ENCODE peak calls at places on chromosomes 11 and 22, in six cellular contexts. D is GM12878, E is HCT116, A is IMR-90, B is K562, Q is SK-N-SH. H is an unnamed sample.

GRCh38 chr11:79311461-79311860 is 129.4 kb downstream of the TENM4 start:
- DNase-seq in D (no peak), E (no peak), A (no peak), B (no peak), Q (no peak), H (no peak)

GRCh38 chr11:61075891-61076290 is 26.4 kb upstream of the CD5 start:
- DNase-seq in D (no peak), E (no peak), A (peak), B (no peak), Q (no peak), H (peak)

GRCh38 chr22:50233223-50233622 is 11.6 kb downstream of the TUBGCP6 start:
- DNase-seq in D (no peak), E (no peak), A (no peak), B (no peak), Q (no peak), H (no peak)

GRCh38 chr11:129881570-129882170 is 13.7 kb downstream of the NFRKB start:
- DNase-seq in D (no peak), E (no peak), A (peak), B (peak), Q (peak), H (peak)

GRCh38 chr11:96199563-96200025 is 143.4 kb downstream of the MAML2 start:
- DNase-seq in D (no peak), E (no peak), A (peak), B (no peak), Q (no peak), H (no peak)

GRCh38 chr11:67278135-67278938 is 10.8 kb upstream of the ANKRD13D start:
- DNase-seq in D (no peak), E (no peak), A (no peak), B (no peak), Q (no peak), H (no peak)

GRCh38 chr11:28674432-28675076 is 566.4 kb downstream of the METTL15 start:
- DNase-seq in D (no peak), E (peak), A (peak), B (peak), Q (peak), H (peak)

GRCh38 chr22:44109417-44109816 is 71.3 kb upstream of the PARVG start:
- DNase-seq in D (no peak), E (no peak), A (no peak), B (no peak), Q (peak), H (no peak)

GRCh38 chr11:96085349-96085910 is 161.5 kb upstream of the MTMR2 start:
- DNase-seq in D (no peak), E (no peak), A (no peak), B (no peak), Q (no peak), H (no peak)

GRCh38 chr11:129696309-129696989 is 119.2 kb upstream of the TMEM45B start:
- DNase-seq in D (no peak), E (no peak), A (no peak), B (no peak), Q (no peak), H (no peak)

GRCh38 chr11:110951041-110951440 is 238.8 kb upstream of the ARHGAP20 start:
- DNase-seq in D (no peak), E (no peak), A (no peak), B (no peak), Q (no peak), H (no peak)

GRCh38 chr22:38415046-38415445 is 40.0 kb downstream of the KCNJ4 start:
- DNase-seq in D (no peak), E (no peak), A (no peak), B (no peak), Q (no peak), H (no peak)

GRCh38 chr11:350723-351255 is 18.5 kb upstream of the B4GALNT4 start:
- DNase-seq in D (peak), E (no peak), A (no peak), B (peak), Q (no peak), H (no peak)

GRCh38 chr11:35671396-35672127 is 9.0 kb downstream of the TRIM44 start:
- DNase-seq in D (no peak), E (no peak), A (no peak), B (no peak), Q (no peak), H (no peak)

GRCh38 chr11:64729851-64730382 is 6.9 kb upstream of the NRXN2 start:
- DNase-seq in D (no peak), E (no peak), A (no peak), B (peak), Q (peak), H (no peak)

GRCh38 chr11:34349882-34350281 is 7.9 kb downstream of the ABTB2 start:
- DNase-seq in D (no peak), E (no peak), A (peak), B (no peak), Q (no peak), H (no peak)
- TF ChIP-seq RAD21 in D (no peak), E (no peak), A (no peak), B (no peak), Q (no peak), H (no peak)

DNA sequence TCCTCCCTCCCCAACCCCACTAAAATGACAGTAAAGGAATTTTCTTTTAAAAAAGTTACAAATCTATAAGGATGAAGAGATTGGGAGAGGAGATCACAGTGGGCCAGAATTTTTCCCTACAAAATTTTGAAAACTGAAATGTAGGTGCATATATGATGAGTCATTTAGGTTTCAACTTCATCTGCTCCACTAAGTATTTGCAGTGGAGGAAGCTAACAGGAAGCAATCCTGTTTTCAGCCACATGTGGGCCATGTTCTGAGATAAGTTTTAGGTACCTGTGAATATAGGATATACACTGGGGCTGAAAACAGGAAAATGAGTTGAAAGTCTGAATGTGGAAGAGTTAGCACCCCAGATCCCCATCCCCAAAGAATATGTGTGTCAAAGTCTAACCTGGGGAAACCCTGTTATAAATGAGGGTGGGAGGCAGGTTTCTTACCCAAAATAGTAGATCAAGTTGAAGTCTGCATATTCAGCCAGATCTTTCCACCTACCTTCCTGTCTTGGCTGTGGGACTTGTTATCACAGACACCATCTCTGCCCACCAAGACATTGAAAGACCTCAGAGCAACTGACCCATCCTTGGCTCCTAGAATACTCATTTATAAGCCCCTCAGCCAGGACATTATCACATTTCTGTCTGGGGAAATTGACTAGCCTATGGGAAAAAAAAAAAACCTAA is 87.3 kb downstream of the PACS1 start:
- DNase-seq in D (no peak), E (no peak), A (peak), B (peak), Q (no peak), H (peak)
- TF ChIP-seq RAD21 in D (peak), E (no peak), A (no peak), B (no peak), Q (no peak), H (no peak)

GRCh38 chr11:47905358-47906059 is 57.4 kb upstream of the NUP160 start:
- DNase-seq in D (no peak), E (no peak), A (peak), B (no peak), Q (no peak), H (no peak)
- TF ChIP-seq RAD21 in D (no peak), E (no peak), A (no peak), B (no peak), Q (no peak), H (no peak)

GRCh38 chr22:42316988-42317387 is 46.5 kb upstream of the TCF20 start:
- DNase-seq in D (no peak), E (no peak), A (no peak), B (peak), Q (no peak), H (no peak)
- TF ChIP-seq RAD21 in D (no peak), E (no peak), A (no peak), B (no peak), Q (no peak), H (no peak)

DNA sequence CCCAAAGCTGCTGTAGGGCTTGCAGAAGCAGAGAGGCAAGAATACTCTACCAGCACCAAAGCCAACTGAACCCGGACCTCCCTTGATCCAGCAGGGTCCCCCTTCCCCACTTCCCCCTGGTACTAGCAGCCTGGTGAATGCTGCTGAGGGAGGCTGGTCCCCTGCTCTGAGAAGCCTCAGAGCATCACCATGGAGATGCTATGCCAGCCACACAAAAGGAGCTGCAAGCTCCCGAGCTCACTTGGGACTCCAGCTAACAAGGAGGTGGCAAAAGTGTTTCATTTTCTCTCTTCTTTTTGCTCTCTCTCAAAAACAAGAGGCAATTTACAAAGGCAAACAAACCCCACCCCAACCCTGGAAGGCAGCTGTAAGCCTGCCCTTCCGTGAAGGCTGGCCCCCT is 509.8 kb downstream of the BUD13 start:
- DNase-seq in D (no peak), E (no peak), A (no peak), B (no peak), Q (no peak), H (no peak)
- TF ChIP-seq RAD21 in D (no peak), E (no peak), A (no peak), B (no peak), Q (no peak), H (no peak)

GRCh38 chr11:70304208-70304603 is 33.7 kb downstream of the PPFIA1 start:
- DNase-seq in D (no peak), E (no peak), A (no peak), B (no peak), Q (no peak), H (no peak)
- TF ChIP-seq RAD21 in D (no peak), E (no peak), A (no peak), B (no peak), Q (no peak), H (no peak)

GRCh38 chr22:46803936-46804335 is 41.5 kb downstream of the TBC1D22A start:
- DNase-seq in D (no peak), E (no peak), A (no peak), B (no peak), Q (no peak), H (no peak)
- TF ChIP-seq RAD21 in D (no peak), E (no peak), A (no peak), B (no peak), Q (no peak), H (no peak)

DNA sequence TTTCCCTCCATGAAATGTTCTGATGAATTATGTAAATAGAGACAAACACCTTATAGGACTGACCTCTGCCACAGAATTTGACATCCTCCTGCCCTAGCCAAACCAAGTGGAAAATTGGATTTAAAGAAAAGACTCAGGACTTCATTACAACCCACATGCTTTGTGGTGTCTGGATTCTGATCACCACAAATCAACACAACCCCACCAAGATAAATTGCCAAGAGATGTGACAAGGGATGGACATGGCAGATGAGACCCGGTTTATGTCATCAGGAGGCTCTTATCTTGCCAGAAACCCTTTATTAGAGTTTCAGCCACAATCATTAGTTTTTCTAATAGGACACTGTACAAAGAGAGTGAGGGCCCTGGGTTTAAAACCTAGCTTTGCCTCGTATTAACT is 57.9 kb upstream of the SLC6A5 start:
- DNase-seq in D (no peak), E (no peak), A (no peak), B (no peak), Q (peak), H (no peak)
- TF ChIP-seq RAD21 in D (no peak), E (no peak), A (no peak), B (no peak), Q (no peak), H (no peak)

GRCh38 chr22:26548984-26549383 is 36.7 kb upstream of the TFIP11 start:
- DNase-seq in D (no peak), E (no peak), A (no peak), B (no peak), Q (no peak), H (no peak)
- TF ChIP-seq RAD21 in D (no peak), E (no peak), A (no peak), B (no peak), Q (no peak), H (no peak)

GRCh38 chr11:77981346-77981947 is 13.0 kb downstream of the INTS4 start:
- DNase-seq in D (no peak), E (no peak), A (no peak), B (no peak), Q (no peak), H (no peak)
- TF ChIP-seq RAD21 in D (no peak), E (no peak), A (no peak), B (no peak), Q (no peak), H (no peak)